ENCODE peak calls at places on chromosome 15, in five cellular contexts. M is GM12878, P is H1, H is NT2/D1, N is HepG2. O is an unnamed sample.

GRCh38 chr15:68614621-68615035 is 35.8 kb downstream of the CORO2B start:
- DNase-seq in H (peak), N (no peak), M (no peak), P (peak), O (no peak)

GRCh38 chr15:48565560-48566482 is 79.7 kb downstream of the FBN1 start:
- DNase-seq in P (no peak), H (no peak), N (no peak), M (no peak), O (no peak)

GRCh38 chr15:32919749-32920414 is 202.1 kb downstream of the GREM1 start:
- DNase-seq in H (no peak), M (no peak), P (no peak), N (no peak), O (no peak)

GRCh38 chr15:65676123-65676522 is 54.4 kb downstream of the SLC24A1 start:
- DNase-seq in H (no peak), M (no peak), P (no peak), N (no peak), O (no peak)

GRCh38 chr15:100202309-100202943 is 139.3 kb downstream of the ADAMTS17 start:
- DNase-seq in P (no peak), M (no peak), N (no peak), H (no peak), O (peak)

GRCh38 chr15:36856339-36856973 is 243.9 kb downstream of the MEIS2 start:
- DNase-seq in P (no peak), N (no peak), H (no peak), M (no peak), O (no peak)

GRCh38 chr15:49628379-49628778 is 7.5 kb downstream of the DTWD1 start:
- DNase-seq in M (no peak), H (no peak), N (no peak), P (no peak), O (no peak)

GRCh38 chr15:99057697-99058420 is 47.0 kb upstream of the SYNM start:
- DNase-seq in P (peak), H (no peak), N (no peak), M (peak), O (no peak)

GRCh38 chr15:62848631-62849050 is 193.9 kb upstream of the TPM1 start:
- DNase-seq in M (no peak), N (peak), H (no peak), P (peak), O (no peak)

GRCh38 chr15:73483053-73483452 is 40.1 kb downstream of the REC114 start:
- DNase-seq in P (no peak), M (no peak), H (no peak), N (no peak), O (no peak)
- TF ChIP-seq SUZ12 in P (no peak), M (no peak), H (no peak), N (no peak), O (no peak)

GRCh38 chr15:61749169-61749568 is 311.1 kb downstream of the VPS13C start:
- DNase-seq in N (no peak), M (no peak), H (no peak), P (no peak), O (no peak)
- TF ChIP-seq SUZ12 in N (no peak), M (no peak), H (no peak), P (no peak), O (no peak)

DNA sequence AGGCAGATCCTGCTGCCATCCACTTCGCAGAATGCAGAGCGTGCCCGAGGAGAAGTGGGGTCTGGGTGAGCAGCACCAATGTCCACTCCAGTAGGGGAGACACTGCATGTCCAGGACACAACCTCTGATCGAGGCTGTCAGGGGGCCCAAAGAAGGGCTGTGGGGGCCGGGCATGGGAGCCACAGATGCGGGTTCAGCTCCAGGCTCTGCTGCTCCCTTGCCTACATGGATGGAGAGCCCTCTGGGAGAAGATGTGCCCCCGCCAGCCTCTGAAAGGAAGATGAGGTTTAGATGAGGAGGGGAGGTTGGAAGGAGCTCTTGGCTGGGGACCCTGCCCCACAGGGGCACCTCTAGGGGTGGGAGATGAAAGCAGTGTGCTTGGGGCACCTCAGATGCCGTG is 75.4 kb downstream of the KLF13 start:
- DNase-seq in P (no peak), N (no peak), M (no peak), H (no peak), O (no peak)
- TF ChIP-seq SUZ12 in P (no peak), N (no peak), M (no peak), H (no peak), O (no peak)

DNA sequence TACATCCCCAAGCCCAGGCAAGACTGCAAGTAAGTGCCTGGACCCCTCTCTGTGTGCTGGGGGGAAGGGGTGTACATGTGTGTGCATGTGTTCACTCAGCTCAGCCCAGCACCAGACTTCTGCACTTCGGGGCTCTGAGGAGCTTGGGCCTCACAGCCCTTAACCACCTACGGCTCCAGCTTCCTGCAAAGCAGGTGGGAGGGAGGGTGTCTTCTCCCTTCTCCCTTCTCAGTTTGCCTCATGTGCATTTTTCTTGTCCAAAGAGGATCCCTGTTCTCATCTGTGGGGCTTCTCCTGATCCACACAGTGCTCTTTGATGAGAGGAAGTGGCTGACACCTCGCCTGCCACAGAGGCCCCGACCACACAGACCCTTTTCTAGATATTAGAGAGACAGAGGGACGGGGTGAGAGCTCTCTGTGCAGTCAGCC is 69.3 kb downstream of the MESD start:
- DNase-seq in P (no peak), H (no peak), M (no peak), N (no peak), O (no peak)
- TF ChIP-seq SUZ12 in P (no peak), H (no peak), M (no peak), N (no peak), O (no peak)

GRCh38 chr15:101651753-101652097 is 456 bp downstream of the TM2D3 start:
- DNase-seq in H (no peak), N (peak), M (no peak), P (no peak), O (no peak)

GRCh38 chr15:101654191-101654590 is 2.0 kb upstream of the TM2D3 start:
- DNase-seq in P (no peak), H (no peak), N (no peak), M (no peak), O (no peak)

GRCh38 chr15:101652783-101653430 is 726 bp upstream of the TM2D3 start:
- DNase-seq in H (no peak), P (no peak), M (no peak), N (no peak), O (no peak)

GRCh38 chr15:101650145-101650544 is 2.0 kb downstream of the TM2D3 start:
- DNase-seq in P (no peak), M (no peak), N (no peak), H (no peak), O (no peak)

DNA sequence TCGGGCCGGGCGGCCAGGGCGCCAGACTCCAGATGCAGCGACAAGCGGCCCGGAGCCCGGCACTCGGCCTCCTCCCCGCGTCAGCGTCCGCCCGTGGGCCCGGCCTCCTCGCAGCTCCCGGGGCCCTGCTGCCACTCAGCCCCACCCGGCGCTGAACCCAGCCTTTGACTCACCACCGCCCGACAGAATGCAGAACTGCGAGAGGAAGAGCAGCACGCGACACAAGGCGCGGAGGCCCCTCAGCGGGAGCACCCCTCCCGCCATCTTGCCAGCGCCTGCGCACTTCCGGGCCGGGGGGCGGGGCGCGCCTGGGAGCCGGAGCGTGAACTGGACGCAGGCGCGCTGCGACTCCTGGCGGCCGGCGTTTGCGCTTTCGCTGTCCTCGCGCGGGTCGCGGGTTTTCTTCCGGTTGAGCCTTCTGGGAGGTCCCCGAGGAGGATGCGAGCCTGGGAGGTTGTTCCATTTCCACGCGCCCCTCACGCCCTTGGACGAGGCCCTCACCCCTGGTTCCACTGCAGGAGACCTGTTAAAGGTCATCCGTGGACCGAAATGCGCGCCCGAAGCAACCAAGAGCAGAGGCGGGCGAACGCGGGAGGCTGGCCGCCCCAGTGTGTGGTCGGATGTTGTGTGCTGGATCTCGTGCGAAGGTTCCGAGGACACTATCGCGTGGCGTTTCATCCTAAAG is at the start of gene TM2D3:
- DNase-seq in P (peak), M (peak), N (peak), H (peak), O (peak)
- TF ChIP-seq SUZ12 in P (no peak), M (no peak), N (no peak), H (no peak), O (no peak)

GRCh38 chr15:70855764-70856163 is 1.8 kb upstream of the LARP6 start:
- DNase-seq in P (no peak), M (peak), N (no peak), H (no peak), O (no peak)
- TF ChIP-seq SUZ12 in P (no peak), M (no peak), N (no peak), H (no peak), O (no peak)

GRCh38 chr15:70054884-70055387 is 42.8 kb downstream of the TLE3 start:
- DNase-seq in N (no peak), H (no peak), M (no peak), P (no peak), O (no peak)
- TF ChIP-seq SUZ12 in N (no peak), H (no peak), M (no peak), P (no peak), O (no peak)

GRCh38 chr15:55846108-55846707 is 103.3 kb upstream of the PRTG start:
- DNase-seq in N (peak), M (peak), P (peak), H (peak), O (peak)
- TF ChIP-seq SUZ12 in N (no peak), M (no peak), P (no peak), H (no peak), O (no peak)

DNA sequence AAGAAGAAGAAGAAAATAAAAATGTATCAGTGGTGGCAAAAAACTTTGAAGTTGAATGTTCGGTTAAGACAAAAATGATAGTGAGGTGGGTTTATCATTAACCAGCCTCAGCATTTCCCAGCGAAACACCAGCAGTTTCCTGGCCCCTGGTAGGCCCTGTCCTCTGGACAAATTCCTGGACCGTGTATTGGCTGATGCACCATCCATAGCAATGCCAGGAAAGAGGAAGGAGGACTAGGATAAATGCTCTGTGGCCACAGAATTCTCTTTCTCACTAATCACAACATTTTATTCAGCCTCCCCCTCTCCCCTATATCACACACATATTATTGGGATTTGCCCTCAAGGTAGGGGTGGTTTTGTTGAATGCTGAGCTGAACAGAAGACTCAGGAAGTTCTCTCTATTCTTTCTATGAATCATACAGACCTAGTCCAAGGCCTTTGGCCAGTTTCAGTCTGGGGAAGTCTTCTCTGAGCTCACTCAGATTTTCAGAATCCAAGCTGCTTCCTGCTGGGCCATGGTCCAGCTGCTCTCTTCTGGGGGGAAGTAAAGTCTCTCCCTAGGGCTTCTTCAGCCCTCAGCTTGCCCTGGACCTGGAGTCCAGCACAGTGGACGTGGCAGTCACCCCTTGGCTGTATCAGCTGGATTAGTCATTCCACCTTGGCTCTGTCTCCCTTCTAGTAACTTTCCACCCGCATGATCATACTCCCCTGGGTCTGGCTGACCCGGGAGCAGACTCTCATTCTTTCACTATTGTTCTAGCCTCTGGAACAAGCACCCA is 27.6 kb downstream of the SLC28A1 start:
- DNase-seq in H (no peak), N (peak), P (no peak), M (no peak), O (no peak)
- TF ChIP-seq SUZ12 in H (no peak), N (no peak), P (no peak), M (no peak), O (no peak)

O was measured in HEK293T.